ENCODE peak calls at places on chromosomes 6 and 20, in nine cellular contexts. X is GM12878, T is neuronal stem cell, V is mesendoderm, Y is H9, F is K562, C is keratinocyte, K is GM23248, S is IMR-90. Q is an unnamed sample.

GRCh38 chr6:161405418-161405817 is 131.6 kb upstream of the AGPAT4 start:
- DNase-seq in K (no peak), F (no peak), V (no peak), S (no peak), C (no peak), Y (no peak), T (no peak), X (no peak), Q (no peak)

GRCh38 chr6:149223120-149223775 is 94.3 kb upstream of the TAB2 start:
- DNase-seq in K (no peak), X (no peak), T (no peak), Y (no peak), F (no peak), S (no peak), C (no peak), V (no peak), Q (no peak)

GRCh38 chr20:36373089-36373488 is 67.0 kb downstream of the DLGAP4 start:
- DNase-seq in C (no peak), T (no peak), V (no peak), F (no peak), X (no peak), Y (no peak), S (no peak), K (no peak), Q (no peak)

GRCh38 chr6:43923376-43924221 is 153.6 kb downstream of the VEGFA start:
- DNase-seq in S (peak; percentile 56), V (no peak), T (no peak), X (no peak), C (no peak), Y (no peak), F (no peak), K (peak; percentile 89), Q (peak; percentile 45)

GRCh38 chr6:79145301-79145700 is 67.2 kb upstream of the PHIP start:
- DNase-seq in S (no peak), X (no peak), F (no peak), Y (no peak), K (no peak), C (no peak), T (no peak), V (no peak), Q (no peak)

GRCh38 chr6:80163754-80164187 is 57.3 kb downstream of the BCKDHB start:
- DNase-seq in K (peak; percentile 91), S (peak; percentile 87), C (no peak), F (no peak), Y (no peak), X (peak; percentile 27), T (no peak), V (peak; percentile 79), Q (no peak)

GRCh38 chr20:52268184-52268583 is 76.6 kb upstream of the ZFP64 start:
- DNase-seq in Y (no peak), C (no peak), K (peak; percentile 60), V (peak; percentile 9), X (no peak), F (no peak), S (peak; percentile 59), T (no peak), Q (no peak)

GRCh38 chr20:64109831-64110391 is 2.5 kb upstream of the NPBWR2 start:
- DNase-seq in V (no peak), F (no peak), T (no peak), X (no peak), C (no peak), K (no peak), Y (no peak), S (no peak), Q (peak; percentile 52)

GRCh38 chr6:157065366-157065765 is 258.0 kb downstream of the TMEM242 start:
- DNase-seq in F (no peak), V (no peak), K (no peak), S (no peak), X (no peak), C (no peak), T (no peak), Y (no peak), Q (no peak)

GRCh38 chr6:5208491-5208890 is 52.3 kb downstream of the LYRM4 start:
- DNase-seq in F (no peak), K (no peak), Y (no peak), C (no peak), V (no peak), X (no peak), S (peak; percentile 50), T (no peak), Q (no peak)

GRCh38 chr6:107736713-107737396 is 87.3 kb downstream of the SCML4 start:
- DNase-seq in Y (no peak), S (no peak), V (no peak), X (no peak), K (no peak), C (no peak), T (no peak), F (no peak), Q (no peak)

GRCh38 chr20:20697325-20697845 is 15.1 kb downstream of the RALGAPA2 start:
- DNase-seq in V (peak; percentile 29), F (no peak), S (no peak), C (no peak), K (no peak), T (no peak), Y (peak; percentile 36), X (no peak), Q (no peak)

GRCh38 chr6:124223596-124223995 is 419.9 kb downstream of the NKAIN2 start:
- DNase-seq in V (peak; percentile 52), X (no peak), Y (no peak), T (no peak), F (no peak), S (no peak), C (no peak), K (no peak), Q (no peak)
- H3K9ac ChIP-seq in V (no peak overlapping the region), X (no peak overlapping the region), Y (no peak overlapping the region), T (no peak overlapping the region), F (no peak overlapping the region), S (no peak overlapping the region), C (no peak overlapping the region), K (no peak overlapping the region), Q (no peak overlapping the region)

GRCh38 chr6:145967549-145967948 is 3.4 kb upstream of the SHPRH start:
- DNase-seq in S (no peak), X (no peak), K (no peak), T (no peak), C (no peak), Y (no peak), V (no peak), F (no peak), Q (no peak)

GRCh38 chr6:145963216-145964068 is 716 bp downstream of the SHPRH start:
- DNase-seq in X (peak; percentile 8), Y (no peak), S (peak; percentile 43), K (peak; percentile 83), T (peak; percentile 1), F (peak; percentile 55), V (peak; percentile 80), C (no peak), Q (peak; percentile 86)

GRCh38 chr6:145964948-145965366 is 799 bp upstream of the SHPRH start:
- DNase-seq in K (peak; percentile 10), V (no peak), F (no peak), Y (no peak), S (no peak), X (no peak), C (no peak), T (no peak), Q (no peak)

GRCh38 chr6:145960918-145961604 is 3.1 kb downstream of the SHPRH start:
- DNase-seq in V (no peak), X (no peak), Y (no peak), C (no peak), F (no peak), S (peak; percentile 40), T (no peak), K (peak; percentile 48), Q (no peak)

GRCh38 chr6:145962581-145962980 is 1.6 kb downstream of the SHPRH start:
- DNase-seq in F (no peak), K (no peak), V (no peak), C (no peak), X (no peak), T (no peak), S (no peak), Y (no peak), Q (no peak)
- H3K9ac ChIP-seq in F (no peak overlapping the region), K (peak overlapping the region; percentile 94), V (no peak overlapping the region), C (peak overlapping the region; percentile 92), X (peak overlapping the region; percentile 67), T (no peak overlapping the region), S (peak overlapping the region; percentile 46), Y (no peak overlapping the region), Q (peak overlapping the region; percentile 21)

DNA sequence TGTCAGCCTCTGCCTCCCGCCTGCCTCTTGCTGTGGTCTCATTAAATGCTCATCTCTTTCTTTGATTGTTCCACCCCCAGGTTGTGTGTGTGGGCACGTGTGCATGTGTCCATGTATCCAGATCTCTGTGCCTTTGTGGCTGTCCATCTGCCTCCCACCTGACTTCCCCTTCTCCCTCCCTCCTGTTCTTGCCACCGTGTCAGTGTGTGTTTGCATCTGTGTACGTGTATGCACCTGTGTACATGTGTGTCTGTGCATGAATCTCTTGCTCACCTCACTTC is 62.9 kb downstream of the SRC start:
- DNase-seq in K (peak; percentile 26), X (no peak), S (no peak), V (no peak), F (no peak), Y (no peak), T (no peak), C (no peak), Q (no peak)
- H3K9ac ChIP-seq in K (no peak overlapping the region), X (no peak overlapping the region), S (no peak overlapping the region), V (no peak overlapping the region), F (no peak overlapping the region), Y (no peak overlapping the region), T (no peak overlapping the region), C (no peak overlapping the region), Q (no peak overlapping the region)

GRCh38 chr6:127389706-127390105 is 46.3 kb upstream of the ECHDC1 start:
- DNase-seq in C (no peak), X (no peak), Y (no peak), F (no peak), V (no peak), S (no peak), K (no peak), T (no peak), Q (no peak)
- H3K9ac ChIP-seq in C (no peak overlapping the region), X (no peak overlapping the region), Y (no peak overlapping the region), F (no peak overlapping the region), V (no peak overlapping the region), S (no peak overlapping the region), K (no peak overlapping the region), T (no peak overlapping the region), Q (no peak overlapping the region)

DNA sequence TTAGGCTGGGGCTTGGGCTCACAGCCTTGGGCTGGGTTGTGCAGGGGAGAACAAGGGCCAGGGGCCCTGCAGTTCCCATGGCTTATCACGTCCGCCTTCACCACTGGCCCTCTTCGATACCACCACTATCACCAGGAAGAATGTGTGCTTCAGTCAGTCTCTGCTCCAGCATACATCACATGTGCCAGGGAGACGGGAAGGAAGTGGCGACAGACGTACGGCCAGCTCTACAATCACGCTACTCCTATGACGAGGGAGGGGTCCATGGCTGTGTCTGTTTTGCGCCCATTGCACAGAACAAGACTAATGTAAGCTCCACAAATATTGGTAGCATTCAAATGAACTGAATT is 72.1 kb downstream of the TRAM2 start:
- DNase-seq in T (no peak), V (no peak), K (no peak), Y (no peak), C (no peak), F (no peak), X (no peak), S (no peak), Q (no peak)
- H3K9ac ChIP-seq in T (no peak overlapping the region), V (no peak overlapping the region), K (peak overlapping the region; percentile 71), Y (no peak overlapping the region), C (peak overlapping the region; percentile 83), F (peak overlapping the region; percentile 87), X (no peak overlapping the region), S (no peak overlapping the region), Q (no peak overlapping the region)